ENCODE peak calls at places on chromosomes 16 and 17, in six cellular contexts. A is transverse colon, K is neural progenitor cell, E is AG10803, Y is AG09309, B is brain microvascular endothelial cell. J is an unnamed sample.

GRCh38 chr16:17469011-17469741 is 1.6 kb downstream of the XYLT1 start:
- DNase-seq in A (peak; percentile 20), K (peak; percentile 17), E (peak; percentile 80), Y (peak; percentile 52), B (peak; percentile 31), J (no peak)

GRCh38 chr17:77959216-77959925 is 868 bp downstream of the TNRC6C start:
- DNase-seq in A (peak; percentile 21), K (peak; percentile 63), E (no peak), Y (no peak), B (peak; percentile 8), J (no peak)

GRCh38 chr17:7837375-7838290 is 3.6 kb downstream of the KDM6B start:
- DNase-seq in A (no peak), K (peak; percentile 53), E (no peak), Y (no peak), B (no peak), J (no peak)

GRCh38 chr16:12788758-12789157 is 14.9 kb downstream of the CPPED1 start:
- DNase-seq in A (no peak), K (no peak), E (no peak), Y (no peak), B (no peak), J (no peak)

GRCh38 chr16:73232555-73233422 is 184.9 kb upstream of the ZFHX3 start:
- DNase-seq in A (peak; percentile 18), K (no peak), E (peak; percentile 54), Y (peak; percentile 74), B (peak; percentile 96), J (no peak)

GRCh38 chr17:41406205-41406604 is 8.8 kb upstream of the KRT31 start:
- DNase-seq in A (no peak), K (peak; percentile 27), E (no peak), Y (no peak), B (no peak), J (no peak)

GRCh38 chr17:59493867-59494266 is 71.5 kb upstream of the DHX40 start:
- DNase-seq in A (no peak), K (peak; percentile 52), E (no peak), Y (no peak), B (no peak), J (no peak)

GRCh38 chr16:16059895-16060590 is 110.6 kb downstream of the ABCC1 start:
- DNase-seq in A (no peak), K (no peak), E (no peak), Y (no peak), B (no peak), J (no peak)

GRCh38 chr16:67423634-67424575 is 7.0 kb upstream of the HSD11B2 start:
- DNase-seq in A (no peak), K (peak; percentile 33), E (no peak), Y (no peak), B (no peak), J (no peak)

GRCh38 chr17:19897108-19897854 is 29.5 kb upstream of the ULK2 start:
- DNase-seq in A (peak; percentile 69), K (no peak), E (no peak), Y (no peak), B (no peak), J (no peak)

GRCh38 chr17:9810100-9810949 is 11.6 kb downstream of the GSG1L2 start:
- DNase-seq in A (no peak), K (no peak), E (no peak), Y (no peak), B (no peak), J (no peak)

GRCh38 chr17:75288784-75289121 is 480 bp downstream of the SLC25A19 start:
- DNase-seq in A (peak; percentile 67), K (peak; percentile 65), E (no peak), Y (no peak), B (no peak), J (no peak)

GRCh38 chr16:50259334-50260205 is 6.8 kb upstream of the ADCY7 start:
- DNase-seq in A (peak; percentile 38), K (peak; percentile 71), E (peak; percentile 75), Y (no peak), B (no peak), J (peak; percentile 65)

DNA sequence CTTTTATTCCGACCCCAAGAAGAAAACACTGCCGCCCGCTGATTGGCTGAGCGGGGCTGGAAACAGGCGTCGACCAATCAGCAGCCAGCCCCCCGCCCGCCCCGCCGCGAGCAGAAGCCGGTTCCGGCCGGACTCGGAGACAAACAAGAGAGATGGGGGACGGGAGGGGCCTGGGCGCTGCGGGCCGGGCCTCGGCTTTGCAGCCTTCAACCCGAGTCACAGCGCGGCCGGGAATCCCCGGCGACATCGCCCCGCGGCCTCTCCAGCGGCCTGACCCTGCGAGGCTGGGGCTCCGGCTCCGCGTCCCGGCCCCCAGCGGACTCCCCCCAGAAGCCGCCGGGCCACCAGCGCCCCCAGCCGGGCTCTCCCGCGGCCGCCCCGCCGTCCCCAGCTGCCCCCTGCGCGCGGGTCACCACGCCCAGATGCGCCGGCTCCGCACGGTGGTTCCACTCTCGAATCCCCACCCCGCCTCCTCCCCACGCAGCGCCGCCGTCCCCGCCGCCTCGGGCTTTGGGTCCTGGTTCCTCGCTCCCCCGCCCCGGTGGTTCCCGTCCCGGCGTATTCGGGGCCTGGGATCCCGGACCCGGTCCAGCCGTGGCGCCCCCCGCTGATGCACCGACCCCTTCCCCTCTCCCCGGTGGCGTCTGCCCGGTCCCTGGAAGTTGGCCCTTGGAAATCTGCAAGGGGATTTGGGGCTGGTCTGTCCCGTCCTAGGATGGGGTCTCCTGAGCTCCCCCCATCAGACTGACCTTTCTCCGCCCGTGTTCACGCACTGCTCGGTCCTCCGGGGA is 417 bp upstream of the SLC43A2 start:
- DNase-seq in A (peak; percentile 95), K (peak; percentile 98), E (peak; percentile 93), Y (peak; percentile 61), B (peak; percentile 93), J (peak; percentile 95)
- TF ChIP-seq CTCF in A (peak; percentile 10), K (peak; percentile 45), E (no peak), Y (no peak), B (no peak), J (peak; percentile 30)

DNA sequence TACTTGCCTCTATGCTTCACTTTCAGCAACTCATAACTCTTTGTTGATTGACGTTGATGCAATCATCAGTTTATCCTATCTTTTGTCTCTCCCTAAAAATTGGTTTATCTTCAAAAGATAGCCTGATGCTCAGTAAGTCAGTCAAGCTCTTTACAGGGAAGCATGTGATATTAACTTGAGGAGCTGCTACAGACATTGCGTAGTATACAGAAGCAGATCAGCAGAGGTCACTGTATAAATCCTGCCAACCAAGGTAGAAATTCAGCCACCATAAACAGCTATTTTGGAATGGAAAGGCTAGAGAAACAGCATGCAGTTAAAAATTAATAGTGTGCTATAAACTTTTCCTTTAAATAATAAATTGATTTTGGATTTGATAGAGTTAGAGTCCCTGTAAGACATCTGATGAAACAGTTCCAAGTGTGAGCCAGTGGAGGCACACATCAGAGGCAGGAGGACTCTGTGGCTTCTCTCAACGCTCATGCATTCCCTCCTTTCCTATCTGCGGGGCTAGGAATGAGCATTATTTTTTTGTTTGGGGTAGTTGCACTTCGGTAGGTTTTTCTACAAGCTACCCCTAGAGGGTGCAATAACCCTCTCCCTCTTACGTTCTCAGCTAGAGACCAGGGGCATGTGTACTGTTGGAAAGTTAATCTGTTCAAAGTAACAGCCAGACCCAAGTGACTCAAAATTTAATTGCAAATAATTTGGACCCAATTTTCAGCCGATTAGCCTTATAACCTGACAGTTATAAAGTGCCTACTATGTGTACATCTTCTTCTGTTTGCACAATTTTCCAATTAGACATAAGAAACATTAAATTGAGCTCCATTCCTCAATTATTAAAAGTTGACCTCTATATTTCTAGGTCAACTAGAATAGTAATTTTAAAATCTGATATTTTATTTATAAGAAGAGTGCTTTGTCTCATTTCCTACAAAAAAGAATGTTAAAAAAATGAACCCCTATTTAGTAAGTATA is 647.7 kb upstream of the SOX9 start:
- DNase-seq in A (no peak), K (peak; percentile 81), E (peak; percentile 70), Y (peak; percentile 34), B (peak; percentile 16), J (no peak)
- TF ChIP-seq CTCF in A (peak; percentile 52), K (peak; percentile 78), E (peak; percentile 94), Y (peak; percentile 81), B (peak; percentile 78), J (peak; percentile 87)

GRCh38 chr17:76528528-76529223 is 8.8 kb downstream of the CYGB start:
- DNase-seq in A (no peak), K (no peak), E (peak; percentile 31), Y (no peak), B (no peak), J (no peak)
- TF ChIP-seq CTCF in A (peak; percentile 14), K (no peak), E (no peak), Y (no peak), B (peak; percentile 42), J (no peak)

GRCh38 chr17:50596191-50597037 is 35.9 kb downstream of the CACNA1G start:
- DNase-seq in A (peak; percentile 21), K (peak; percentile 71), E (no peak), Y (no peak), B (no peak), J (no peak)
- TF ChIP-seq CTCF in A (no peak), K (peak; percentile 67), E (no peak), Y (peak; percentile 7), B (peak; percentile 56), J (peak; percentile 63)

DNA sequence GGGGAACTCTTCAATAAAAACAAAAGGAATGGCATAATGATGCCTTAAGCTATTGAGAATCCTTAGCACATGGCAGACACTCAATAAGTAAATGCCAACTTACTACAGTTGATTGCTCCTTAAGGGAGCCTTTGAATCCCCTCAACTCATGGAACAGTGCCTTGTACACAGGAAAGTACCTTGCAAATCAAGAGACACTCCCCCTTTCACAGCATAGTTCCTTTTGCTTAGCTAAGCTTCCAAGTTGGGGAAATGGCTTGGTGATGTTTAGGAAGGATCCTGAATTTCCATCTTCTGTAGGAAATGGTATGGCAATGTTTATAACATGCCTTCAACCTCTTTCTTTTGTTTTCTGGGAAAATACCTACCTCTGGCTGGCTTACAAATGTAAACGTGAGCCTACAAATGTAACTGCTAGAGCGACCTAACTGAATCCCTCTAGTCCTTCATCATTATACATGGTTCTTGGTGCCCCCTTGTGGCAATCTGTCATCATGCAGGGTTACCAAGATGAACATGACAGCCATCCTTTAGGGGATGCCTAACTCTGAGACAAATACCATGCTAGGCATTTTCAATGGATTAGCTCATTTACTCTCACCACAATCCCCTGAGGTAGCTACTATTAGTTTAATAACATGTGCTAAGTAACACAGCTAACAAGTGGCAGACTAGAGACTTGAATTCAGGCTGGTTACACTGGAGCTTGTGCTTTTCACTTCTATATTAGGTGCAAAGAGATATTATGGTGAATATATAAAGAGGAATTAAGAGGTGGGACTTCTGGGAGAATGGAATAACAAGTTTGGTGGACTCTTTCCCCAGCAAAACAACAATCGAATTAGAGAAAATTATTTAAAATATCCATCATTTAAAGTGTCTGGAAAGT is 65.0 kb downstream of the MMD start:
- DNase-seq in A (peak; percentile 72), K (peak; percentile 83), E (peak; percentile 62), Y (peak; percentile 11), B (peak; percentile 83), J (no peak)
- TF ChIP-seq CTCF in A (peak; percentile 76), K (peak; percentile 89), E (peak; percentile 84), Y (peak; percentile 82), B (peak; percentile 83), J (peak; percentile 82)

J was measured in type B pancreatic cell.